ENCODE peak calls at places on chromosome 15, in eight cellular contexts. One of them, this sample, is unnamed.

GRCh38 chr15:62431806-62432205 is 266.7 kb upstream of the C2CD4B start:
- DNase-seq in choroid plexus epithelial cell: no peak
- DNase-seq in stimulated activated CD4-positive, alpha-beta T cell treated with anti-CD3 and anti-CD28 coated beads, Interleukin-2, amount 100 ng/mL, for 48 hours: no peak
- DNase-seq in GM04504: no peak
- DNase-seq in cardiac muscle cell: no peak
- DNase-seq in DMS 273 treated with DMSO at 0.1 percent for 48 hours: no peak
- DNase-seq in T-helper 1 cell: no peak
- DNase-seq in NCI-H1417: no peak
- DNase-seq in this sample: no peak

GRCh38 chr15:68749365-68750141 is 71.1 kb downstream of the ANP32A start:
- DNase-seq in cardiac muscle cell: no peak
- DNase-seq in GM04504: peak
- DNase-seq in T-helper 1 cell: no peak
- DNase-seq in stimulated activated CD4-positive, alpha-beta T cell treated with anti-CD3 and anti-CD28 coated beads, Interleukin-2, amount 100 ng/mL, for 48 hours: no peak
- DNase-seq in NCI-H1417: no peak
- DNase-seq in DMS 273 treated with DMSO at 0.1 percent for 48 hours: no peak
- DNase-seq in choroid plexus epithelial cell: no peak
- DNase-seq in this sample: no peak

GRCh38 chr15:29857196-29857595 is 34.9 kb upstream of the TJP1 start:
- DNase-seq in stimulated activated CD4-positive, alpha-beta T cell treated with anti-CD3 and anti-CD28 coated beads, Interleukin-2, amount 100 ng/mL, for 48 hours: no peak
- DNase-seq in cardiac muscle cell: no peak
- DNase-seq in GM04504: no peak
- DNase-seq in choroid plexus epithelial cell: no peak
- DNase-seq in DMS 273 treated with DMSO at 0.1 percent for 48 hours: no peak
- DNase-seq in NCI-H1417: peak
- DNase-seq in T-helper 1 cell: no peak
- DNase-seq in this sample: no peak

GRCh38 chr15:55782901-55783300 is 39.9 kb upstream of the PRTG start:
- DNase-seq in cardiac muscle cell: no peak
- DNase-seq in choroid plexus epithelial cell: no peak
- DNase-seq in T-helper 1 cell: no peak
- DNase-seq in stimulated activated CD4-positive, alpha-beta T cell treated with anti-CD3 and anti-CD28 coated beads, Interleukin-2, amount 100 ng/mL, for 48 hours: no peak
- DNase-seq in GM04504: no peak
- DNase-seq in DMS 273 treated with DMSO at 0.1 percent for 48 hours: no peak
- DNase-seq in NCI-H1417: no peak
- DNase-seq in this sample: no peak

GRCh38 chr15:60933914-60934885 is 294.9 kb downstream of the RORA start:
- DNase-seq in stimulated activated CD4-positive, alpha-beta T cell treated with anti-CD3 and anti-CD28 coated beads, Interleukin-2, amount 100 ng/mL, for 48 hours: no peak
- DNase-seq in cardiac muscle cell: no peak
- DNase-seq in DMS 273 treated with DMSO at 0.1 percent for 48 hours: no peak
- DNase-seq in NCI-H1417: peak
- DNase-seq in T-helper 1 cell: no peak
- DNase-seq in choroid plexus epithelial cell: peak
- DNase-seq in GM04504: no peak
- DNase-seq in this sample: no peak

GRCh38 chr15:40310001-40310959 is 2.5 kb upstream of the PLCB2 start:
- DNase-seq in GM04504: no peak
- DNase-seq in choroid plexus epithelial cell: no peak
- DNase-seq in cardiac muscle cell: peak
- DNase-seq in T-helper 1 cell: peak
- DNase-seq in stimulated activated CD4-positive, alpha-beta T cell treated with anti-CD3 and anti-CD28 coated beads, Interleukin-2, amount 100 ng/mL, for 48 hours: peak
- DNase-seq in NCI-H1417: peak
- DNase-seq in DMS 273 treated with DMSO at 0.1 percent for 48 hours: no peak
- DNase-seq in this sample: peak

GRCh38 chr15:39344662-39345141 is 236.2 kb upstream of the THBS1 start:
- DNase-seq in DMS 273 treated with DMSO at 0.1 percent for 48 hours: peak
- DNase-seq in NCI-H1417: no peak
- DNase-seq in choroid plexus epithelial cell: no peak
- DNase-seq in GM04504: peak
- DNase-seq in cardiac muscle cell: no peak
- DNase-seq in T-helper 1 cell: no peak
- DNase-seq in stimulated activated CD4-positive, alpha-beta T cell treated with anti-CD3 and anti-CD28 coated beads, Interleukin-2, amount 100 ng/mL, for 48 hours: no peak
- DNase-seq in this sample: no peak

GRCh38 chr15:95409924-95410323 is 920.6 kb upstream of the NR2F2 start:
- DNase-seq in cardiac muscle cell: no peak
- DNase-seq in DMS 273 treated with DMSO at 0.1 percent for 48 hours: no peak
- DNase-seq in NCI-H1417: no peak
- DNase-seq in choroid plexus epithelial cell: peak
- DNase-seq in stimulated activated CD4-positive, alpha-beta T cell treated with anti-CD3 and anti-CD28 coated beads, Interleukin-2, amount 100 ng/mL, for 48 hours: no peak
- DNase-seq in GM04504: no peak
- DNase-seq in T-helper 1 cell: no peak
- DNase-seq in this sample: no peak

GRCh38 chr15:67241132-67241855 is 13.2 kb downstream of the AAGAB start:
- DNase-seq in stimulated activated CD4-positive, alpha-beta T cell treated with anti-CD3 and anti-CD28 coated beads, Interleukin-2, amount 100 ng/mL, for 48 hours: peak
- DNase-seq in choroid plexus epithelial cell: no peak
- DNase-seq in GM04504: no peak
- DNase-seq in cardiac muscle cell: no peak
- DNase-seq in T-helper 1 cell: no peak
- DNase-seq in NCI-H1417: peak
- DNase-seq in DMS 273 treated with DMSO at 0.1 percent for 48 hours: no peak
- DNase-seq in this sample: no peak

GRCh38 chr15:74011610-74012009 is 17.1 kb downstream of the PML start:
- DNase-seq in stimulated activated CD4-positive, alpha-beta T cell treated with anti-CD3 and anti-CD28 coated beads, Interleukin-2, amount 100 ng/mL, for 48 hours: no peak
- DNase-seq in DMS 273 treated with DMSO at 0.1 percent for 48 hours: no peak
- DNase-seq in GM04504: no peak
- DNase-seq in NCI-H1417: no peak
- DNase-seq in cardiac muscle cell: no peak
- DNase-seq in T-helper 1 cell: no peak
- DNase-seq in choroid plexus epithelial cell: peak
- DNase-seq in this sample: peak

GRCh38 chr15:74937226-74937601 is 659 bp downstream of the COX5A start:
- DNase-seq in stimulated activated CD4-positive, alpha-beta T cell treated with anti-CD3 and anti-CD28 coated beads, Interleukin-2, amount 100 ng/mL, for 48 hours: no peak
- DNase-seq in GM04504: no peak
- DNase-seq in NCI-H1417: no peak
- DNase-seq in DMS 273 treated with DMSO at 0.1 percent for 48 hours: no peak
- DNase-seq in choroid plexus epithelial cell: no peak
- DNase-seq in T-helper 1 cell: no peak
- DNase-seq in cardiac muscle cell: peak
- DNase-seq in this sample: no peak